ENCODE peak calls at places on chromosomes 4 and X, in ten cellular contexts. V is GM12878; D is PC-3; J is heart left ventricle; B is pancreas; F is dorsolateral prefrontal cortex; H is CD8-positive, alpha-beta T cell; Z is upper lobe of right lung; W is IMR-90; Q is stomach. R is an unnamed sample.

GRCh38 chrX:139194571-139195280 is 335.8 kb upstream of the F9 start:
- DNase-seq in V (no peak), D (peak), J (peak), B (peak), F (no peak), H (no peak), Z (peak), W (no peak), Q (peak), R (no peak)

GRCh38 chrX:135435933-135436332 is 14.2 kb downstream of the SMIM10L2A start:
- DNase-seq in V (no peak), D (no peak), J (no peak), B (no peak), F (no peak), H (no peak), Z (no peak), W (no peak), Q (no peak), R (no peak)

GRCh38 chrX:40167240-40168182 is 69.8 kb upstream of the BCOR start:
- DNase-seq in V (no peak), D (no peak), J (no peak), B (peak), F (no peak), H (no peak), Z (no peak), W (no peak), Q (no peak), R (peak)

GRCh38 chr4:24878256-24879016 is 34.4 kb downstream of the CCDC149 start:
- DNase-seq in V (no peak), D (no peak), J (no peak), B (no peak), F (no peak), H (no peak), Z (no peak), W (no peak), Q (no peak), R (no peak)

GRCh38 chr4:100913685-100914084 is 395.9 kb upstream of the EMCN start:
- DNase-seq in V (no peak), D (no peak), J (no peak), B (no peak), F (no peak), H (no peak), Z (no peak), W (no peak), Q (no peak), R (no peak)

GRCh38 chrX:65712005-65712861 is 44.8 kb downstream of the MSN start:
- DNase-seq in V (no peak), D (no peak), J (no peak), B (no peak), F (no peak), H (no peak), Z (no peak), W (peak), Q (no peak), R (peak)

GRCh38 chr4:101147283-101147682 is 200.0 kb downstream of the PPP3CA start:
- DNase-seq in V (no peak), D (no peak), J (no peak), B (no peak), F (no peak), H (no peak), Z (no peak), W (no peak), Q (no peak), R (no peak)

GRCh38 chrX:37603938-37604409 is 32.5 kb downstream of the LANCL3 start:
- DNase-seq in V (peak), D (no peak), J (peak), B (no peak), F (no peak), H (no peak), Z (peak), W (no peak), Q (peak), R (no peak)

GRCh38 chrX:140766024-140766611 is 56.6 kb downstream of the LINC00632 start:
- DNase-seq in V (no peak), D (peak), J (peak), B (peak), F (peak), H (no peak), Z (peak), W (peak), Q (peak), R (peak)

GRCh38 chr4:147732516-147733193 is 767 bp downstream of the ARHGAP10 start:
- DNase-seq in V (no peak), D (peak), J (peak), B (peak), F (no peak), H (no peak), Z (peak), W (peak), Q (no peak), R (peak)

GRCh38 chrX:68261060-68261672 is 172.1 kb downstream of the OPHN1 start:
- DNase-seq in V (no peak), D (peak), J (no peak), B (no peak), F (no peak), H (no peak), Z (no peak), W (peak), Q (no peak), R (peak)

GRCh38 chr4:157389751-157390150 is 169.2 kb downstream of the GRIA2 start:
- DNase-seq in V (no peak), D (no peak), J (no peak), B (no peak), F (no peak), H (no peak), Z (no peak), W (no peak), Q (no peak), R (no peak)

GRCh38 chr4:76956961-76957738 is 7.6 kb downstream of the SEPTIN11 start:
- DNase-seq in V (no peak), D (no peak), J (peak), B (no peak), F (no peak), H (no peak), Z (no peak), W (no peak), Q (no peak), R (no peak)

GRCh38 chr4:152628128-152628527 is 51.7 kb downstream of the TMEM154 start:
- DNase-seq in V (no peak), D (no peak), J (peak), B (no peak), F (no peak), H (no peak), Z (no peak), W (no peak), Q (no peak), R (peak)

GRCh38 chr4:6582889-6583504 is 8.0 kb downstream of the MAN2B2 start:
- DNase-seq in V (peak), D (peak), J (no peak), B (no peak), F (no peak), H (no peak), Z (no peak), W (peak), Q (no peak), R (no peak)

GRCh38 chr4:37734989-37735388 is 48.8 kb upstream of the RELL1 start:
- DNase-seq in V (no peak), D (no peak), J (no peak), B (no peak), F (no peak), H (no peak), Z (no peak), W (no peak), Q (no peak), R (no peak)

GRCh38 chr4:78171482-78171881 is 114.4 kb downstream of the FRAS1 start:
- DNase-seq in V (no peak), D (no peak), J (no peak), B (no peak), F (no peak), H (no peak), Z (no peak), W (no peak), Q (no peak), R (peak)

GRCh38 chrX:124573458-124573857 is 227.1 kb downstream of the SH2D1A start:
- DNase-seq in V (no peak), D (peak), J (no peak), B (no peak), F (no peak), H (no peak), Z (no peak), W (no peak), Q (no peak), R (peak)

GRCh38 chr4:26619784-26620183 is 35.9 kb downstream of the TBC1D19 start:
- DNase-seq in V (no peak), D (peak), J (no peak), B (no peak), F (no peak), H (no peak), Z (no peak), W (peak), Q (no peak), R (peak)

GRCh38 chrX:103197721-103198306 is 17.1 kb upstream of the BEX4 start:
- DNase-seq in V (no peak), D (no peak), J (no peak), B (no peak), F (no peak), H (no peak), Z (no peak), W (peak), Q (no peak), R (peak)

GRCh38 chrX:133185938-133186337 is 32.2 kb downstream of the TFDP3 start:
- DNase-seq in V (no peak), D (peak), J (no peak), B (no peak), F (no peak), H (no peak), Z (no peak), W (no peak), Q (no peak), R (no peak)

GRCh38 chr4:114600672-114601071 is 2.1 kb downstream of the UGT8 start:
- DNase-seq in V (no peak), D (no peak), J (no peak), B (no peak), F (no peak), H (no peak), Z (no peak), W (no peak), Q (no peak), R (no peak)

GRCh38 chr4:48018112-48018511 is 1.5 kb downstream of the NIPAL1 start:
- DNase-seq in V (no peak), D (no peak), J (no peak), B (no peak), F (no peak), H (no peak), Z (no peak), W (no peak), Q (no peak), R (no peak)

GRCh38 chr4:48015216-48015615 is 1.3 kb downstream of the CNGA1 start:
- DNase-seq in V (no peak), D (peak), J (no peak), B (no peak), F (no peak), H (no peak), Z (no peak), W (no peak), Q (no peak), R (no peak)

GRCh38 chr4:48015678-48016077 is 803 bp downstream of the CNGA1 start:
- DNase-seq in V (no peak), D (no peak), J (no peak), B (no peak), F (no peak), H (no peak), Z (no peak), W (no peak), Q (peak), R (no peak)

GRCh38 chr4:48017108-48017527 is 546 bp downstream of the NIPAL1 start:
- DNase-seq in V (no peak), D (peak), J (peak), B (peak), F (peak), H (no peak), Z (peak), W (peak), Q (peak), R (peak)

GRCh38 chr4:48016141-48017107 is at the start of the genes CNGA1 and NIPAL1:
- DNase-seq in V (no peak), D (peak), J (peak), B (peak), F (peak), H (peak), Z (peak), W (peak), Q (peak), R (peak)
- TF ChIP-seq CTCF in V (peak), D (peak), J (no peak), B (no peak), F (peak), H (no peak), Z (peak), W (peak), Q (peak), R (peak)

DNA sequence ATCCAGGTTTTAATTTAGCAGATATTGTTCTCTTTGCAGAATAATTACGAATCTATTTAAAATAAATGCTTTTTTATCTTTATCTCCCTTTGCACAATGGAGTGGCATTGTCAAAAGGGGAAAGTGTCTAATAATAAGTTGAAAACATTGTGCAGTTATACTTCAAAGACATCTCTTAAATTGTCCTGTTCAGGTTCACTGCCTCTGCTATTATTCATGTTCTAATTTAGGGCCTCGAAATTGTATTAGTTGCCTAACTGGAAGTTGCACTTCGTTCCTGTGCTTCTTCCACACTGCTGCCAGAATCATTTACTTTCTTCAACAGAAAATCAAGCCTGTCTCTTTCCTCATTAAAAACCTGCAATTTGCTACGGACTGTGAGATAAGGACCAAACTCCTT is 150.5 kb upstream of the SPRY1 start:
- DNase-seq in V (no peak), D (no peak), J (no peak), B (no peak), F (no peak), H (no peak), Z (no peak), W (no peak), Q (no peak), R (no peak)
- H3K27ac ChIP-seq in V (no peak), D (no peak), J (peak), B (no peak), F (no peak), H (no peak), Z (peak), W (no peak), Q (no peak), R (peak)

GRCh38 chrX:46575991-46576392 is 2.4 kb downstream of the CHST7 start:
- DNase-seq in V (no peak), D (peak), J (peak), B (no peak), F (no peak), H (no peak), Z (no peak), W (peak), Q (no peak), R (no peak)
- H3K4me3 ChIP-seq in V (peak), D (peak), J (peak), B (no peak), F (peak), H (no peak), Z (peak), W (peak), Q (peak), R (no peak)

GRCh38 chrX:45553417-45553816 is 352.7 kb upstream of the DIPK2B start:
- DNase-seq in V (no peak), D (no peak), J (no peak), B (no peak), F (no peak), H (no peak), Z (no peak), W (no peak), Q (no peak), R (no peak)

DNA sequence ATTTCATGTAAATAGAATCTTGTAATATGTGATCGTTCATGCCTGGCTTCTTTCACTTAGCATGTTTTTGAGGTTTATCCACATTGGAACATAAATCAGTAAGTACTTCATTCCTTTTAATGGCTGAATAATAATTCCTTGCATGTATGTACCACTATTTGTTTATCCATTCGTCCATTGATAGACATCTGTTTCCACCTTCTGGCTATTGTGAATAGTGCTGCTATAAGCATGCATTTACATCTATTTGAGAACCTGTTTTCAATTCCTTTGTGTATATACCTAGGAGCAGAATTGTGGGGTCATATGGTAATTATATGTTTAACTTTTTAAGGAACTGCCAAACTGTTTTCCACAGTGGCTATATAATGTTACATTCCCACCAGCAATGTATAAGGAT is 356.7 kb upstream of the DIPK2B start:
- DNase-seq in V (no peak), D (peak), J (no peak), B (no peak), F (no peak), H (no peak), Z (no peak), W (peak), Q (no peak), R (peak)
- TF ChIP-seq CTCF in V (no peak), D (peak), J (no peak), B (no peak), F (no peak), H (no peak), Z (no peak), W (no peak), Q (no peak), R (peak)

GRCh38 chr4:111652206-111652605 is 493.0 kb upstream of the FAM241A start:
- DNase-seq in V (no peak), D (no peak), J (no peak), B (no peak), F (no peak), H (no peak), Z (no peak), W (no peak), Q (no peak), R (no peak)

GRCh38 chr4:111650146-111650545 is 495.1 kb upstream of the FAM241A start:
- DNase-seq in V (no peak), D (no peak), J (no peak), B (no peak), F (no peak), H (no peak), Z (no peak), W (no peak), Q (no peak), R (no peak)

GRCh38 chr4:111652986-111653385 is 492.3 kb upstream of the FAM241A start:
- DNase-seq in V (no peak), D (no peak), J (no peak), B (no peak), F (no peak), H (no peak), Z (no peak), W (no peak), Q (no peak), R (no peak)

GRCh38 chr4:111649308-111649707 is 495.9 kb upstream of the FAM241A start:
- DNase-seq in V (no peak), D (no peak), J (no peak), B (no peak), F (no peak), H (no peak), Z (no peak), W (no peak), Q (no peak), R (no peak)

GRCh38 chr4:111650553-111651183 is 494.6 kb upstream of the FAM241A start:
- DNase-seq in V (no peak), D (no peak), J (no peak), B (no peak), F (no peak), H (no peak), Z (no peak), W (no peak), Q (no peak), R (no peak)
- H3K27ac ChIP-seq in V (no peak), D (no peak), J (no peak), B (no peak), F (no peak), H (no peak), Z (no peak), W (no peak), Q (no peak), R (peak)

GRCh38 chrX:2336181-2336580 is 164.6 kb downstream of the DHRSX start:
- DNase-seq in V (no peak), D (no peak), J (no peak), B (no peak), F (no peak), H (no peak), Z (no peak), W (no peak), Q (no peak), R (no peak)
- H3K4me3 ChIP-seq in V (no peak), D (no peak), J (no peak), B (no peak), F (no peak), H (no peak), Z (no peak), W (no peak), Q (no peak), R (no peak)

DNA sequence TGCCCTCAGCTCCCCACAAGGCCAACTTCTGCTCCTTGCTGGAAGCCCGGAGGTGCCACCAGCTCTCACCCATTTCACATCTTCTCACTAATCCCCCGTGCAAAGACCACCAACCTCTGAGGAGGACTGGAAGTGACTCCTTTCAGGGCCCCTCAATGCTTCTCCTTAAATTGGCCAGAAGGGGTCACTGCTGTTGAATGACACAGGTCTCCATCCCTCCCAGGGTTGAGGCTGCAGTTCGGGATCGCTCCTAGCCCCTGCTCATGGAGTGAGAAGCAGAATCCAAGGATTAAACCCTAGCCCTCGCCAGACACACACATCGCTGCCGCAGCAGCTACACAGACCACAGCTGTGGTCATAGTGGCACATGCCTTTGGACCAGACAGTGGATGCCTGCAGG is 279.5 kb upstream of the TAPT1 start:
- DNase-seq in V (no peak), D (peak), J (peak), B (no peak), F (no peak), H (no peak), Z (no peak), W (peak), Q (no peak), R (peak)
- TF ChIP-seq CTCF in V (no peak), D (peak), J (peak), B (no peak), F (no peak), H (no peak), Z (peak), W (peak), Q (no peak), R (peak)